ENCODE peak calls at places on chromosomes 4 and X, in four cellular contexts. N is AG08396, O is HS-5, P is H7. B is an unnamed sample.

GRCh38 chr4:28759064-28759463 is 1898.4 kb downstream of the STIM2 start:
- DNase-seq in N (no peak), O (no peak), P (no peak), B (no peak)

GRCh38 chr4:123807866-123808265 is 411.3 kb downstream of the SPRY1 start:
- DNase-seq in N (no peak), O (no peak), P (no peak), B (no peak)

GRCh38 chr4:8377103-8378075 is 63.1 kb downstream of the ACOX3 start:
- DNase-seq in N (no peak), O (no peak), P (no peak), B (no peak)

GRCh38 chrX:98755912-98756311 is 1654.2 kb downstream of the PCDH19 start:
- DNase-seq in N (no peak), O (no peak), P (no peak), B (no peak)

GRCh38 chr4:145279122-145279960 is 99.0 kb upstream of the OTUD4 start:
- DNase-seq in N (peak; percentile 23), O (peak; percentile 37), P (no peak), B (no peak)

GRCh38 chrX:120604359-120604782 is 470 bp downstream of the MCTS1 start:
- DNase-seq in N (peak; percentile 28), O (peak; percentile 5), P (no peak), B (no peak)

GRCh38 chr4:107380836-107381438 is 339.1 kb downstream of the PAPSS1 start:
- DNase-seq in N (no peak), O (no peak), P (no peak), B (peak; percentile 21)

GRCh38 chr4:111662496-111662895 is 482.8 kb upstream of the FAM241A start:
- DNase-seq in N (no peak), O (no peak), P (no peak), B (no peak)

GRCh38 chrX:51420610-51421009 is 75.8 kb downstream of the NUDT11 start:
- DNase-seq in N (peak; percentile 43), O (peak; percentile 3), P (peak; percentile 23), B (peak; percentile 72)

GRCh38 chr4:110518889-110519490 is 43.0 kb downstream of the ENPEP start:
- DNase-seq in N (peak; percentile 29), O (no peak), P (no peak), B (peak; percentile 62)

GRCh38 chr4:57424231-57424897 is 314.2 kb upstream of the IGFBP7 start:
- DNase-seq in N (peak; percentile 47), O (peak; percentile 95), P (no peak), B (no peak)

GRCh38 chr4:147825451-147826287 is 93.8 kb downstream of the ARHGAP10 start:
- DNase-seq in N (no peak), O (peak; percentile 11), P (no peak), B (no peak)

GRCh38 chr4:173436149-173436579 is 37.2 kb upstream of the SCRG1 start:
- DNase-seq in N (peak; percentile 54), O (peak; percentile 44), P (no peak), B (peak; percentile 33)

GRCh38 chr4:38672247-38673071 is 8.5 kb downstream of the KLF3 start:
- DNase-seq in N (no peak), O (no peak), P (peak; percentile 43), B (no peak)

GRCh38 chr4:127162741-127163140 is 470.0 kb upstream of the INTU start:
- DNase-seq in N (peak; percentile 48), O (no peak), P (no peak), B (no peak)

GRCh38 chr4:186297013-186297645 is 31.1 kb downstream of the F11 start:
- DNase-seq in N (peak; percentile 75), O (peak; percentile 19), P (peak; percentile 74), B (peak; percentile 75)

GRCh38 chrX:13087322-13088154 is 43.1 kb upstream of the FAM9C start:
- DNase-seq in N (no peak), O (no peak), P (no peak), B (no peak)

GRCh38 chr4:122798101-122798500 is 28.5 kb upstream of the FGF2 start:
- DNase-seq in N (peak; percentile 82), O (peak; percentile 83), P (peak; percentile 59), B (peak; percentile 69)

GRCh38 chr4:127778102-127778501 is 4.0 kb upstream of the HSPA4L start:
- DNase-seq in N (no peak), O (no peak), P (no peak), B (no peak)

GRCh38 chr4:98614081-98614480 is 44.3 kb downstream of the TSPAN5 start:
- DNase-seq in N (no peak), O (no peak), P (no peak), B (no peak)

GRCh38 chr4:143355540-143356217 is 19.0 kb downstream of the GAB1 start:
- DNase-seq in N (peak; percentile 36), O (no peak), P (no peak), B (peak; percentile 66)

GRCh38 chr4:1656132-1656531 is 28.0 kb downstream of the FAM53A start:
- DNase-seq in N (no peak), O (no peak), P (peak; percentile 19), B (no peak)

GRCh38 chr4:101660607-101661006 is 129.9 kb upstream of the BANK1 start:
- DNase-seq in N (no peak), O (no peak), P (no peak), B (no peak)

GRCh38 chrX:31702208-31702607 is 630.4 kb upstream of the FTHL17 start:
- DNase-seq in N (no peak), O (no peak), P (no peak), B (no peak)

GRCh38 chr4:94603170-94603747 is 151.5 kb downstream of the PDLIM5 start:
- DNase-seq in N (peak; percentile 48), O (peak; percentile 25), P (no peak), B (no peak)

GRCh38 chr4:85837334-85837733 is 362.4 kb downstream of the ARHGAP24 start:
- DNase-seq in N (no peak), O (no peak), P (no peak), B (no peak)

GRCh38 chr4:123390846-123391456 is 5.6 kb upstream of the SPRY1 start:
- DNase-seq in N (no peak), O (no peak), P (no peak), B (peak; percentile 38)

GRCh38 chr4:107824367-107825071 is at the start of gene SGMS2:
- DNase-seq in N (peak; percentile 91), O (peak; percentile 67), P (peak; percentile 76), B (peak; percentile 69)

GRCh38 chrX:81195712-81196111 is 6.0 kb downstream of the HMGN5 start:
- DNase-seq in N (peak; percentile 18), O (no peak), P (peak; percentile 19), B (peak; percentile 75)

GRCh38 chr4:139774759-139775487 is 109.3 kb downstream of the MGST2 start:
- DNase-seq in N (no peak), O (no peak), P (peak; percentile 61), B (peak; percentile 44)

GRCh38 chrX:96002401-96002800 is 682.2 kb upstream of the DIAPH2 start:
- DNase-seq in N (no peak), O (no peak), P (no peak), B (no peak)

GRCh38 chr4:184846531-184846930 is 20.8 kb upstream of the ACSL1 start:
- DNase-seq in N (no peak), O (no peak), P (no peak), B (no peak)